ENCODE peak calls at places on chromosomes 5 and 9, in seven cellular contexts. S is H1, L is HCT116, P is SK-N-SH, W is GM12878, T is HepG2, I is K562. J is an unnamed sample.

GRCh38 chr9:135087899-135088347 is 455 bp downstream of the OLFM1 start:
- DNase-seq in S (no peak), L (no peak), P (no peak), W (no peak), T (no peak), I (no peak), J (no peak)

GRCh38 chr5:50975840-50976239 is 309.4 kb downstream of the PARP8 start:
- DNase-seq in S (no peak), L (no peak), P (no peak), W (no peak), T (no peak), I (no peak), J (no peak)

GRCh38 chr5:112976432-112977309 is at the start of gene DCP2:
- DNase-seq in S (peak; percentile 96), L (peak; percentile 99), P (peak; percentile 94), W (peak; percentile 99), T (peak; percentile 99), I (peak; percentile 95), J (peak; percentile 99)

GRCh38 chr5:114782869-114783268 is 386.8 kb downstream of the TRIM36 start:
- DNase-seq in S (no peak), L (no peak), P (peak; percentile 7), W (no peak), T (no peak), I (no peak), J (no peak)

GRCh38 chr5:111829701-111830100 is 72.7 kb upstream of the NREP start:
- DNase-seq in S (no peak), L (no peak), P (no peak), W (no peak), T (no peak), I (no peak), J (no peak)

GRCh38 chr9:95876595-95876994 is 1.1 kb downstream of the ERCC6L2 start:
- DNase-seq in S (no peak), L (no peak), P (no peak), W (no peak), T (peak; percentile 12), I (no peak), J (no peak)

GRCh38 chr5:96410013-96410412 is 23.0 kb downstream of the PCSK1 start:
- DNase-seq in S (no peak), L (no peak), P (no peak), W (no peak), T (no peak), I (no peak), J (no peak)

GRCh38 chr5:132176987-132177386 is 50.7 kb downstream of the P4HA2 start:
- DNase-seq in S (no peak), L (no peak), P (no peak), W (peak; percentile 8), T (no peak), I (no peak), J (no peak)

GRCh38 chr9:94812343-94812742 is 85.8 kb downstream of the AOPEP start:
- DNase-seq in S (no peak), L (no peak), P (no peak), W (no peak), T (no peak), I (no peak), J (peak; percentile 31)

GRCh38 chr5:54460181-54460919 is 4.9 kb downstream of the HSPB3 start:
- DNase-seq in S (no peak), L (no peak), P (no peak), W (no peak), T (no peak), I (peak; percentile 25), J (no peak)

GRCh38 chr5:146426853-146427618 is 20.1 kb upstream of the TCERG1 start:
- DNase-seq in S (no peak), L (peak; percentile 26), P (peak; percentile 49), W (no peak), T (peak; percentile 39), I (peak; percentile 32), J (peak; percentile 20)

GRCh38 chr5:100595152-100595811 is 60.1 kb downstream of the FAM174A start:
- DNase-seq in S (no peak), L (no peak), P (peak; percentile 1), W (no peak), T (peak; percentile 53), I (no peak), J (peak; percentile 3)

GRCh38 chr9:90112791-90113190 is 508.0 kb downstream of the GADD45G start:
- DNase-seq in S (no peak), L (no peak), P (no peak), W (no peak), T (no peak), I (no peak), J (no peak)

GRCh38 chr9:137110147-137110910 is 4.2 kb downstream of the DPP7 start:
- DNase-seq in S (no peak), L (no peak), P (no peak), W (no peak), T (no peak), I (no peak), J (no peak)

GRCh38 chr5:178642351-178642909 is 15.6 kb upstream of the CLK4 start:
- DNase-seq in S (no peak), L (no peak), P (peak; percentile 26), W (no peak), T (no peak), I (no peak), J (peak; percentile 55)

GRCh38 chr9:96417051-96417586 is 1.1 kb downstream of the ZNF367 start:
- DNase-seq in S (peak; percentile 50), L (peak; percentile 56), P (peak; percentile 96), W (peak; percentile 48), T (peak; percentile 68), I (peak; percentile 87), J (peak; percentile 55)

GRCh38 chr5:112227911-112228631 is 191.0 kb downstream of the EPB41L4A start:
- DNase-seq in S (no peak), L (no peak), P (no peak), W (no peak), T (peak; percentile 1), I (no peak), J (no peak)

GRCh38 chr9:121048618-121049017 is 1.5 kb downstream of the C5 start:
- DNase-seq in S (no peak), L (no peak), P (no peak), W (no peak), T (no peak), I (no peak), J (no peak)

GRCh38 chr5:3068401-3068800 is 316.9 kb upstream of the IRX2 start:
- DNase-seq in S (no peak), L (no peak), P (no peak), W (no peak), T (no peak), I (no peak), J (no peak)

GRCh38 chr5:139210585-139210984 is 12.4 kb upstream of the SIL1 start:
- DNase-seq in S (no peak), L (no peak), P (no peak), W (no peak), T (no peak), I (no peak), J (no peak)

GRCh38 chr9:68780377-68780707 is 75.3 kb downstream of the PIP5K1B start:
- DNase-seq in S (no peak), L (no peak), P (no peak), W (no peak), T (no peak), I (no peak), J (no peak)

GRCh38 chr9:68781866-68782265 is 76.8 kb downstream of the PIP5K1B start:
- DNase-seq in S (no peak), L (no peak), P (no peak), W (no peak), T (no peak), I (no peak), J (no peak)

GRCh38 chr9:68779558-68780376 is 74.7 kb downstream of the PIP5K1B start:
- DNase-seq in S (peak; percentile 84), L (peak; percentile 81), P (peak; percentile 93), W (peak; percentile 77), T (peak; percentile 89), I (peak; percentile 88), J (peak; percentile 48)

GRCh38 chr9:68782546-68782945 is 77.5 kb downstream of the PIP5K1B start:
- DNase-seq in S (no peak), L (no peak), P (no peak), W (no peak), T (no peak), I (no peak), J (no peak)

DNA sequence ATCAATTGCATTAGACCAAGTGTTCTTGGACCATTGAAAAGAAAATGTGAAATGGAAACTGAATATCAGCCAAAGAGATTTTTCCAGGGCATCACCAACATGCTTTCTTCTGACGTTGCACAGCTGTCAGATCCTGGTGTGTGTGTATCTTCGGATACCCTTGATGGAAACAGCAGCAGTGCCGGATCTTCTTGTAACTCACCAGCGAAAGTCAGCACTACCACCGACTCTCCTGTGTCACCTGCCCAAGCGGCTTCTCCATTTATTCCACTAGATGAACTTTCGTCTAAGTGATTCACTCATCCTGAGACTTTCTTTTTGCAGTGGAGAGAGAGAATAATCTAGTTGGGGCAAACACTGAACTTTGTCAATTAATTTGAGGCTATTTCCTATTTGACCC is 75.7 kb downstream of the PIP5K1B start:
- DNase-seq in S (no peak), L (no peak), P (no peak), W (no peak), T (peak; percentile 5), I (no peak), J (no peak)
- TF ChIP-seq JUND in S (no peak), L (no peak), P (no peak), W (no peak), T (no peak), I (no peak), J (no peak)

GRCh38 chr9:127112056-127112455 is 10.4 kb downstream of the ANGPTL2 start:
- DNase-seq in S (peak; percentile 87), L (no peak), P (no peak), W (no peak), T (no peak), I (peak; percentile 47), J (no peak)
- TF ChIP-seq JUND in S (peak; percentile 36), L (no peak), P (no peak), W (no peak), T (no peak), I (no peak), J (no peak)

GRCh38 chr9:80797841-80798688 is 891.3 kb downstream of the TLE1 start:
- DNase-seq in S (no peak), L (no peak), P (peak; percentile 63), W (no peak), T (no peak), I (no peak), J (no peak)
- TF ChIP-seq JUND in S (no peak), L (no peak), P (no peak), W (no peak), T (no peak), I (no peak), J (no peak)

GRCh38 chr5:13143630-13144029 is 800.9 kb downstream of the DNAH5 start:
- DNase-seq in S (no peak), L (no peak), P (no peak), W (no peak), T (no peak), I (no peak), J (no peak)
- TF ChIP-seq JUND in S (no peak), L (no peak), P (no peak), W (no peak), T (no peak), I (no peak), J (no peak)

GRCh38 chr9:111360881-111361280 is 30.9 kb upstream of the OR2K2 start:
- DNase-seq in S (no peak), L (no peak), P (no peak), W (peak; percentile 34), T (no peak), I (no peak), J (no peak)

GRCh38 chr9:111362526-111362925 is 32.5 kb upstream of the OR2K2 start:
- DNase-seq in S (no peak), L (no peak), P (no peak), W (no peak), T (no peak), I (no peak), J (no peak)

GRCh38 chr9:111352545-111352944 is 22.5 kb upstream of the OR2K2 start:
- DNase-seq in S (no peak), L (no peak), P (no peak), W (no peak), T (peak; percentile 43), I (no peak), J (no peak)

GRCh38 chr9:111356567-111357244 is 26.7 kb upstream of the OR2K2 start:
- DNase-seq in S (no peak), L (peak; percentile 52), P (no peak), W (no peak), T (no peak), I (no peak), J (no peak)
- TF ChIP-seq JUND in S (no peak), L (peak; percentile 71), P (peak; percentile 67), W (no peak), T (no peak), I (no peak), J (no peak)

J was measured in T47D.